ENCODE peak calls at places on chromosome 7, in ten cellular contexts. One of them, this sample, is unnamed.

GRCh38 chr7:50531928-50532327 is 33.3 kb downstream of the DDC start:
- DNase-seq in astrocyte: peak
- DNase-seq in fibroblast of lung: peak
- DNase-seq in GM12865: no peak
- DNase-seq in transverse colon: no peak
- DNase-seq in stomach: no peak
- DNase-seq in neural crest cell: peak
- DNase-seq in adrenal gland: no peak
- DNase-seq in HFFc6: no peak
- DNase-seq in foreskin fibroblast: peak
- DNase-seq in this sample: no peak

GRCh38 chr7:124856299-124856888 is 73.2 kb downstream of the POT1 start:
- DNase-seq in astrocyte: peak
- DNase-seq in fibroblast of lung: peak
- DNase-seq in GM12865: peak
- DNase-seq in transverse colon: no peak
- DNase-seq in stomach: no peak
- DNase-seq in neural crest cell: no peak
- DNase-seq in adrenal gland: no peak
- DNase-seq in HFFc6: peak
- DNase-seq in foreskin fibroblast: peak
- DNase-seq in this sample: no peak

GRCh38 chr7:71145906-71146901 is 14.3 kb downstream of the GALNT17 start:
- DNase-seq in astrocyte: no peak
- DNase-seq in fibroblast of lung: no peak
- DNase-seq in GM12865: no peak
- DNase-seq in transverse colon: no peak
- DNase-seq in stomach: no peak
- DNase-seq in neural crest cell: no peak
- DNase-seq in adrenal gland: peak
- DNase-seq in HFFc6: no peak
- DNase-seq in foreskin fibroblast: no peak
- DNase-seq in this sample: no peak

GRCh38 chr7:865921-866320 is 10.4 kb upstream of the GET4 start:
- DNase-seq in astrocyte: no peak
- DNase-seq in fibroblast of lung: no peak
- DNase-seq in GM12865: no peak
- DNase-seq in transverse colon: no peak
- DNase-seq in stomach: no peak
- DNase-seq in neural crest cell: no peak
- DNase-seq in adrenal gland: no peak
- DNase-seq in HFFc6: no peak
- DNase-seq in foreskin fibroblast: no peak
- DNase-seq in this sample: no peak

GRCh38 chr7:85103352-85103751 is 83.5 kb downstream of the SEMA3D start:
- DNase-seq in astrocyte: no peak
- DNase-seq in fibroblast of lung: peak
- DNase-seq in GM12865: no peak
- DNase-seq in transverse colon: no peak
- DNase-seq in stomach: no peak
- DNase-seq in neural crest cell: no peak
- DNase-seq in adrenal gland: peak
- DNase-seq in HFFc6: no peak
- DNase-seq in foreskin fibroblast: peak
- DNase-seq in this sample: no peak

GRCh38 chr7:120742370-120742769 is 115.6 kb downstream of the TSPAN12 start:
- DNase-seq in astrocyte: no peak
- DNase-seq in fibroblast of lung: no peak
- DNase-seq in GM12865: no peak
- DNase-seq in transverse colon: no peak
- DNase-seq in stomach: no peak
- DNase-seq in neural crest cell: no peak
- DNase-seq in adrenal gland: no peak
- DNase-seq in HFFc6: no peak
- DNase-seq in foreskin fibroblast: no peak
- DNase-seq in this sample: no peak

GRCh38 chr7:16344927-16345326 is 76.4 kb downstream of the CRPPA start:
- DNase-seq in astrocyte: no peak
- DNase-seq in fibroblast of lung: no peak
- DNase-seq in GM12865: no peak
- DNase-seq in transverse colon: no peak
- DNase-seq in stomach: no peak
- DNase-seq in neural crest cell: no peak
- DNase-seq in adrenal gland: no peak
- DNase-seq in HFFc6: no peak
- DNase-seq in foreskin fibroblast: no peak
- DNase-seq in this sample: no peak

GRCh38 chr7:66348959-66349358 is 143.8 kb downstream of the TPST1 start:
- DNase-seq in astrocyte: no peak
- DNase-seq in fibroblast of lung: no peak
- DNase-seq in GM12865: no peak
- DNase-seq in transverse colon: no peak
- DNase-seq in stomach: no peak
- DNase-seq in neural crest cell: no peak
- DNase-seq in adrenal gland: no peak
- DNase-seq in HFFc6: no peak
- DNase-seq in foreskin fibroblast: no peak
- DNase-seq in this sample: no peak

GRCh38 chr7:126574276-126574675 is 678.5 kb downstream of the GRM8 start:
- DNase-seq in astrocyte: peak
- DNase-seq in fibroblast of lung: no peak
- DNase-seq in GM12865: no peak
- DNase-seq in transverse colon: no peak
- DNase-seq in stomach: no peak
- DNase-seq in neural crest cell: no peak
- DNase-seq in adrenal gland: no peak
- DNase-seq in HFFc6: no peak
- DNase-seq in foreskin fibroblast: no peak
- DNase-seq in this sample: no peak

GRCh38 chr7:78571292-78571691 is 772.7 kb downstream of the PHTF2 start:
- DNase-seq in astrocyte: no peak
- DNase-seq in fibroblast of lung: no peak
- DNase-seq in GM12865: no peak
- DNase-seq in transverse colon: no peak
- DNase-seq in stomach: no peak
- DNase-seq in neural crest cell: no peak
- DNase-seq in adrenal gland: no peak
- DNase-seq in HFFc6: no peak
- DNase-seq in foreskin fibroblast: no peak
- DNase-seq in this sample: no peak

GRCh38 chr7:88758355-88759215 is 915 bp upstream of the ZNF804B start:
- DNase-seq in astrocyte: peak
- DNase-seq in fibroblast of lung: no peak
- DNase-seq in GM12865: no peak
- DNase-seq in transverse colon: no peak
- DNase-seq in stomach: no peak
- DNase-seq in neural crest cell: peak
- DNase-seq in adrenal gland: peak
- DNase-seq in HFFc6: no peak
- DNase-seq in foreskin fibroblast: peak
- DNase-seq in this sample: no peak

GRCh38 chr7:50349963-50350944 is 45.7 kb downstream of the IKZF1 start:
- DNase-seq in astrocyte: no peak
- DNase-seq in fibroblast of lung: no peak
- DNase-seq in GM12865: peak
- DNase-seq in transverse colon: no peak
- DNase-seq in stomach: no peak
- DNase-seq in neural crest cell: no peak
- DNase-seq in adrenal gland: no peak
- DNase-seq in HFFc6: no peak
- DNase-seq in foreskin fibroblast: no peak
- DNase-seq in this sample: no peak

GRCh38 chr7:108413782-108414492 is 42.3 kb downstream of the NRCAM start:
- DNase-seq in astrocyte: peak
- DNase-seq in fibroblast of lung: peak
- DNase-seq in GM12865: no peak
- DNase-seq in transverse colon: no peak
- DNase-seq in stomach: no peak
- DNase-seq in neural crest cell: no peak
- DNase-seq in adrenal gland: peak
- DNase-seq in HFFc6: no peak
- DNase-seq in foreskin fibroblast: peak
- DNase-seq in this sample: no peak

GRCh38 chr7:156347132-156347531 is 293.4 kb upstream of the RNF32 start:
- DNase-seq in astrocyte: no peak
- DNase-seq in fibroblast of lung: no peak
- DNase-seq in GM12865: no peak
- DNase-seq in transverse colon: no peak
- DNase-seq in stomach: no peak
- DNase-seq in neural crest cell: no peak
- DNase-seq in adrenal gland: no peak
- DNase-seq in HFFc6: no peak
- DNase-seq in foreskin fibroblast: no peak
- DNase-seq in this sample: no peak

DNA sequence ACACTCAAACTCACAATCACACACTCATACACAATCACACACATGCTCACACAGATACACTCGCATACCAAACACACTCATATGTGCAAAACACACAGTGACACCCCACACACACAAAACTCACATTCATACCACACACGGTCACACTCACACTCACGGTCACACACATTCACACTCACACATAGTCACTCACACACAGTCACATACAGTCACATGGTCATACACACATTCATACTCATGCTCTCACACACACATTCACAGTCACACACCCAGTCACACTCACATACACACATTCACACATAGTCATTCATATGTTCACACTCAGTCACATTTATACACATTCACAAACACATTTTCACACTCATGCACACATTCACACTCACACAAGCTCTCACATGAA is 296.0 kb upstream of the RNF32 start:
- DNase-seq in astrocyte: no peak
- DNase-seq in fibroblast of lung: no peak
- DNase-seq in GM12865: no peak
- DNase-seq in transverse colon: no peak
- DNase-seq in stomach: no peak
- DNase-seq in neural crest cell: no peak
- DNase-seq in adrenal gland: no peak
- DNase-seq in HFFc6: no peak
- DNase-seq in foreskin fibroblast: no peak
- DNase-seq in this sample: no peak
- TF ChIP-seq CTCF in astrocyte: no peak
- TF ChIP-seq CTCF in fibroblast of lung: no peak
- TF ChIP-seq CTCF in GM12865: no peak
- TF ChIP-seq CTCF in transverse colon: no peak
- TF ChIP-seq CTCF in stomach: no peak
- TF ChIP-seq CTCF in neural crest cell: no peak
- TF ChIP-seq CTCF in adrenal gland: no peak
- TF ChIP-seq CTCF in HFFc6: no peak
- TF ChIP-seq CTCF in foreskin fibroblast: no peak
- TF ChIP-seq CTCF in this sample: no peak

DNA sequence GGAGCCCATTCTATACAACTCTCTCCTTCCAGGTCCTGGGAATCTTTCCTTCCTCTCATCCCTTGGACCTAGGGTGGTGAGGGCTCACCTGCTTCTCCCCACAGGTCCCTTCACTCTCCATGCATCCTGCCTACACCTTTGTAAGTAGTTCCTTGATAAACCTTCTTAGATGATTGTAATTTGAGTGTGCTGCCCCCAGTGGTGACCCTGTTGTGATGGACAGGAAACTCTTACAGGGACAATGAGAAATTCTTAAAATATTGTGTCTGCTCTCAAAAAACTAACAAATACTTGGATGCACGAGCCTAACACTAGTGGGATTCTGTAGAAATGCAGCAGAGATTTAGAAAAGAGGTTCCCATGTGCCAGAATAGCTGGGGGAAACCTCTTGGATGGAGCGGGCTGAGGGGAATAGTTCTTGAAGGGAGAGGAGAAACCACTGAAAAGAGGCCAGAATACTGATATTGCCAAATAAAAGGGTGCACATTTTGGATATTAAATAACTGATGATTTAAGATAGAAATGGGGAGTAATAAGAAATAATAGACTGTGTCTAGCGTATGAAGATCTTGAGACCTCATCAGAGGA is 6.7 kb upstream of the PAXIP1 start:
- DNase-seq in astrocyte: no peak
- DNase-seq in fibroblast of lung: no peak
- DNase-seq in GM12865: peak
- DNase-seq in transverse colon: no peak
- DNase-seq in stomach: no peak
- DNase-seq in neural crest cell: no peak
- DNase-seq in adrenal gland: no peak
- DNase-seq in HFFc6: no peak
- DNase-seq in foreskin fibroblast: peak
- DNase-seq in this sample: no peak
- TF ChIP-seq CTCF in astrocyte: peak
- TF ChIP-seq CTCF in fibroblast of lung: peak
- TF ChIP-seq CTCF in GM12865: peak
- TF ChIP-seq CTCF in transverse colon: no peak
- TF ChIP-seq CTCF in stomach: no peak
- TF ChIP-seq CTCF in neural crest cell: peak
- TF ChIP-seq CTCF in adrenal gland: no peak
- TF ChIP-seq CTCF in HFFc6: peak
- TF ChIP-seq CTCF in foreskin fibroblast: peak
- TF ChIP-seq CTCF in this sample: peak

DNA sequence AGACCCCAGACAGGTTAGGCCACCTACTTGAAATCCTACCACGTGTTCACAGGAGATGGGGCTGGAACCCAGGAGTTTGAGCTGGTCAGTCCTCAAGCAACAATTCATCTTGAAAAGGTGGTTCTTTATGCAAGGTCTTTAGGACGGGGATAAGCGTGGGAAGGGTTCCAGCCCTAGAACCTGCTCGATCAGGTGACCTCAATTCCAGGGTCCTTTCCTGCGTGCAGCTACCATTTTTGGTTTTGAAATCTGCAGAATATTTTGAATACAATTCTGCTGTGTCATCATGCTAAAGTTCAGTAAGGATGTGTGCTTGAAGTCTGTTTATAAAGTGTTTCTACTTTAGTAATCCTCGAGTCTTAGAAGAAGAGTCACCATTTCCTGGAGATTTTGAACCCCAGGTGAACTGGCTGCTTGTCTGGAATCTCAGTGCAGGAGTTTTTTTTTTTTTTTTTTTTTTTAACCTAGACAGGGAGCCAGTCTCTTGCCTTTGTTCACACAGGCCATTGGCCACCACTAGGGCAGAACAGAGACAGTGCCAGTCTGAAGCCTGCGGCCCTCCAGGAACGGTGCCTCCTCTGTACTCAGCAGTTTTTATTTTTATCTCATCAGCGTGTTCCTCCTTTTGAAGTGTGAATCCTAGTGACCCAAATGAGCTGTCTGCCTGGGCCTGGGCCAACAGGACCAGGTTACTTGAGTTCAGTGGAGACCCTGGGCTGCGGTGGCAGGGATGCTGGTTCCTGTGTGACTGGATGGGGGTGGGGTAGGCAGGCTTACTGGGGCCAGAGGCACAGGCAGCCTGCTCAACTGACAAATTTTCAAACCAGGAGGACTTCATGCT is 54.6 kb downstream of the EEPD1 start:
- DNase-seq in astrocyte: peak
- DNase-seq in fibroblast of lung: peak
- DNase-seq in GM12865: no peak
- DNase-seq in transverse colon: peak
- DNase-seq in stomach: peak
- DNase-seq in neural crest cell: no peak
- DNase-seq in adrenal gland: peak
- DNase-seq in HFFc6: peak
- DNase-seq in foreskin fibroblast: peak
- DNase-seq in this sample: no peak
- TF ChIP-seq CTCF in astrocyte: no peak
- TF ChIP-seq CTCF in fibroblast of lung: no peak
- TF ChIP-seq CTCF in GM12865: no peak
- TF ChIP-seq CTCF in transverse colon: no peak
- TF ChIP-seq CTCF in stomach: no peak
- TF ChIP-seq CTCF in neural crest cell: no peak
- TF ChIP-seq CTCF in adrenal gland: peak
- TF ChIP-seq CTCF in HFFc6: peak
- TF ChIP-seq CTCF in foreskin fibroblast: no peak
- TF ChIP-seq CTCF in this sample: no peak

GRCh38 chr7:100476903-100477870 is 1.8 kb downstream of the TSC22D4 start:
- DNase-seq in astrocyte: no peak
- DNase-seq in fibroblast of lung: no peak
- DNase-seq in GM12865: peak
- DNase-seq in transverse colon: peak
- DNase-seq in stomach: no peak
- DNase-seq in neural crest cell: no peak
- DNase-seq in adrenal gland: no peak
- DNase-seq in HFFc6: no peak
- DNase-seq in foreskin fibroblast: peak
- DNase-seq in this sample: no peak
- TF ChIP-seq CTCF in astrocyte: no peak
- TF ChIP-seq CTCF in fibroblast of lung: no peak
- TF ChIP-seq CTCF in GM12865: peak
- TF ChIP-seq CTCF in transverse colon: no peak
- TF ChIP-seq CTCF in stomach: no peak
- TF ChIP-seq CTCF in neural crest cell: no peak
- TF ChIP-seq CTCF in adrenal gland: peak
- TF ChIP-seq CTCF in HFFc6: peak
- TF ChIP-seq CTCF in foreskin fibroblast: peak
- TF ChIP-seq CTCF in this sample: no peak

This sample was measured in osteocyte.